ENCODE peak calls at places on chromosome 9, in ten cellular contexts. B is uterus, H is spleen, P is IMR-90, R is transverse colon, Q is lower leg skin, V is A549, K is right lobe of liver, E is Peyer's patch, W is HCT116. Y is an unnamed sample.

GRCh38 chr9:13090588-13090987 is 188.9 kb downstream of the MPDZ start:
- DNase-seq in B (no peak), H (no peak), P (no peak), R (no peak), Q (no peak), V (no peak), K (no peak), E (no peak), W (no peak), Y (no peak)

GRCh38 chr9:89612566-89613278 is 7.9 kb downstream of the GADD45G start:
- DNase-seq in B (no peak), H (no peak), P (no peak), R (no peak), Q (no peak), V (no peak), K (no peak), E (no peak), W (no peak), Y (no peak)

GRCh38 chr9:135762921-135763320 is 60.9 kb downstream of the KCNT1 start:
- DNase-seq in B (no peak), H (no peak), P (no peak), R (no peak), Q (no peak), V (no peak), K (no peak), E (no peak), W (no peak), Y (no peak)

GRCh38 chr9:136086951-136087740 is 7.9 kb downstream of the NACC2 start:
- DNase-seq in B (no peak), H (no peak), P (no peak), R (no peak), Q (no peak), V (no peak), K (no peak), E (peak), W (no peak), Y (no peak)

GRCh38 chr9:89669361-89669842 is 64.6 kb downstream of the GADD45G start:
- DNase-seq in B (no peak), H (no peak), P (no peak), R (no peak), Q (no peak), V (no peak), K (peak), E (no peak), W (no peak), Y (no peak)

GRCh38 chr9:70053864-70054263 is 10.2 kb downstream of the MAMDC2 start:
- DNase-seq in B (no peak), H (no peak), P (no peak), R (no peak), Q (no peak), V (no peak), K (no peak), E (no peak), W (peak), Y (peak)

GRCh38 chr9:75238311-75238976 is 150.1 kb downstream of the OSTF1 start:
- DNase-seq in B (no peak), H (no peak), P (peak), R (peak), Q (no peak), V (peak), K (peak), E (peak), W (peak), Y (peak)

GRCh38 chr9:70829591-70830265 is 291.7 kb downstream of the TRPM3 start:
- DNase-seq in B (no peak), H (no peak), P (no peak), R (no peak), Q (no peak), V (no peak), K (no peak), E (no peak), W (no peak), Y (no peak)

GRCh38 chr9:28073278-28073677 is 500.0 kb upstream of the C9orf72 start:
- DNase-seq in B (no peak), H (no peak), P (peak), R (no peak), Q (no peak), V (peak), K (peak), E (no peak), W (peak), Y (peak)

GRCh38 chr9:122797316-122798033 is 2.4 kb upstream of the OR1K1 start:
- DNase-seq in B (no peak), H (no peak), P (peak), R (no peak), Q (peak), V (no peak), K (no peak), E (no peak), W (no peak), Y (peak)

GRCh38 chr9:32940740-32941139 is 60.7 kb downstream of the APTX start:
- DNase-seq in B (no peak), H (no peak), P (no peak), R (no peak), Q (no peak), V (no peak), K (no peak), E (no peak), W (no peak), Y (no peak)

GRCh38 chr9:115369322-115369957 is 251.5 kb upstream of the TNC start:
- DNase-seq in B (no peak), H (no peak), P (peak), R (no peak), Q (no peak), V (no peak), K (no peak), E (no peak), W (no peak), Y (no peak)

GRCh38 chr9:34386656-34387055 is 10.0 kb upstream of the MYORG start:
- DNase-seq in B (no peak), H (no peak), P (no peak), R (no peak), Q (peak), V (no peak), K (peak), E (no peak), W (no peak), Y (no peak)

GRCh38 chr9:115034801-115035200 is 83.2 kb downstream of the TNC start:
- DNase-seq in B (no peak), H (no peak), P (peak), R (no peak), Q (no peak), V (no peak), K (no peak), E (no peak), W (no peak), Y (no peak)

GRCh38 chr9:20744046-20744630 is 60.1 kb downstream of the FOCAD start:
- DNase-seq in B (no peak), H (no peak), P (no peak), R (no peak), Q (no peak), V (no peak), K (no peak), E (no peak), W (no peak), Y (no peak)

GRCh38 chr9:129343697-129344375 is 165.8 kb upstream of the IER5L start:
- DNase-seq in B (peak), H (peak), P (no peak), R (peak), Q (peak), V (no peak), K (peak), E (peak), W (peak), Y (no peak)

GRCh38 chr9:34254141-34254913 is 74.7 kb downstream of the KIF24 start:
- DNase-seq in B (peak), H (no peak), P (peak), R (no peak), Q (peak), V (peak), K (no peak), E (no peak), W (peak), Y (peak)

DNA sequence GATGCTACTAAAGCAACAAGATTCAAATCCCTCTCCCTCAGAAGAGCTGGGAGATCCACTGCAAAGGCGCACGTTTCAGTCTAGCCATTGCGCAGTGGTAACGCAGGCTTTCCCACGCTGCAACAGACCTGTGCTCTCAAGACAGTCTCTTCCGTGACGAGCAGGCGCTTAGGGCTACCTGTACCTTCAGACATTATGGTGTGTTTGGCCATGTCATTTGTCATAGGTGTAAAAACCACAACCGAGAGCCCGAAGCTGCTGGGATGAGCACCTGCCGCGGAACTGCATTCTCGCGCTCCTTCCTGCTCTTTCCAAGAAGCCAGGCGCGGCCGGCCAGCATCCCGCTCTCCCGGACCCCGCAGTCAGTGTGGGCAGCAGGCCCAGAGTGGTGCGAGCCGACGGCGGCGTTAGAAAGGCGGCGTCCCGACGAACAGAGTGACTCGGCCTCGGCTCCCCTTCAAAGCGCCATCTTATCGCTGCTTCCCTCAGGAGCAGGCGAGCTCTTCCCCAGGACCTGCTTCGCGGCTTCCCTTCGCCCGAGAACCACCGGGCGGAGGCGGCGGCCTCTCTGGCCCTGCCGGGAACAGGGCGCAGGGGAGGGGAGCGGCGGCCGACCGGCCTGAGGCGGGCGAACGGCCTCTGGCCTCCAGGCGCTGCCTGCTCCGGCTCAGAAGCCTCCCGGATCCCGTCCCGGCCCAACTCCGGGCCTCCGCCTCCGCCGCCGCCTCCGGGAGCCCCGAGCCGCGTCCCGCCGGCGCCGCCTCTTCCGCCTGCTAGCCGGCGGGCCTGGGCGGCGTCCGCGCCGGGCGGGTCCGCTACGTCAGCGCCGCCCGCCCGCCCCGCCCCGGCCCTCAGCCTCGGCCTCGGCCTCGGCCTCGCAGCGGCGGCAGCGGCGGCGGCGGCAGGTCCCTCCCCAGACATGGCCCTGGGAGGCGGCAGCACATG is at the start of gene FAM120A:
- DNase-seq in B (peak), H (peak), P (peak), R (peak), Q (peak), V (peak), K (peak), E (peak), W (peak), Y (peak)
- TF ChIP-seq POLR2A in B (peak), H (no peak), P (peak), R (peak), Q (no peak), V (peak), K (peak), E (peak), W (peak), Y (peak)

DNA sequence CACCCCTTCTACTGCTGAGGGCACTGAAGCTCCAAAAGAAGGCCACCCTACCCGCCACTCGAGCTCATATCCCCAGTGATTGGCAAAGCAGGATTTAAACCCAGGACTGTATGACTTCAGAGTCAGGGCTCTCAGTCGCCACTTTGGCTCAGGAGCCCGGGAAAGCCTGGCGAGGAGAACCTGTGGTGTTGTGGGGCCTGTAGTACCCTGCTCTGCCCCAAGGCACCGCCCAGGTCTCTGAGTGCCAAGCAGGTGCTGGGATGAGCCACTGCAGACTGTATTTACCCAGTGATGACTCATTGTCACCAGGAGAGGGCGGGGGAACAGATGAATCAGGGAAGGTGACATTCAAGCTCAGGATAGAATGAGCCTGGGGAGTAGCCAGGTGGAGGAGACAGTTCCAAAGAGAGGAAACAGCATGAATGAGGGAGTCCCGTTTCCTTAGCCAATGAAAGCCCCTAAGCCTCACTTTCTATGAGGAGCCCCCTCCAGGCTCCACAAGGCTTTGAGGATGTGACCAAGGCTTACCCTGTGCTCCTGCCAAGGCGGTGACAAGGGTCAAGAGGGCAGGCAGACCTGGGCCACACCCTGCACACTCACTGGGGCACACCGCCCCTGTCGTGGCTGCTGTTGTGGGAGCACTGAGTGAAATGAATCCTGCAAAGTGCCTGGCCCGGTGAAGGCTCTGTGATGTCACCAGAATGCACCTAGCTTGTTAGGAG is 17.8 kb upstream of the DPM2 start:
- DNase-seq in B (no peak), H (no peak), P (peak), R (peak), Q (peak), V (peak), K (peak), E (peak), W (peak), Y (peak)
- TF ChIP-seq POLR2A in B (no peak), H (no peak), P (no peak), R (peak), Q (no peak), V (no peak), K (no peak), E (peak), W (no peak), Y (no peak)

GRCh38 chr9:120902824-120903608 is 23.6 kb downstream of the TRAF1 start:
- DNase-seq in B (no peak), H (no peak), P (no peak), R (no peak), Q (peak), V (no peak), K (no peak), E (no peak), W (no peak), Y (no peak)
- TF ChIP-seq POLR2A in B (no peak), H (no peak), P (no peak), R (no peak), Q (no peak), V (no peak), K (no peak), E (no peak), W (no peak), Y (no peak)

DNA sequence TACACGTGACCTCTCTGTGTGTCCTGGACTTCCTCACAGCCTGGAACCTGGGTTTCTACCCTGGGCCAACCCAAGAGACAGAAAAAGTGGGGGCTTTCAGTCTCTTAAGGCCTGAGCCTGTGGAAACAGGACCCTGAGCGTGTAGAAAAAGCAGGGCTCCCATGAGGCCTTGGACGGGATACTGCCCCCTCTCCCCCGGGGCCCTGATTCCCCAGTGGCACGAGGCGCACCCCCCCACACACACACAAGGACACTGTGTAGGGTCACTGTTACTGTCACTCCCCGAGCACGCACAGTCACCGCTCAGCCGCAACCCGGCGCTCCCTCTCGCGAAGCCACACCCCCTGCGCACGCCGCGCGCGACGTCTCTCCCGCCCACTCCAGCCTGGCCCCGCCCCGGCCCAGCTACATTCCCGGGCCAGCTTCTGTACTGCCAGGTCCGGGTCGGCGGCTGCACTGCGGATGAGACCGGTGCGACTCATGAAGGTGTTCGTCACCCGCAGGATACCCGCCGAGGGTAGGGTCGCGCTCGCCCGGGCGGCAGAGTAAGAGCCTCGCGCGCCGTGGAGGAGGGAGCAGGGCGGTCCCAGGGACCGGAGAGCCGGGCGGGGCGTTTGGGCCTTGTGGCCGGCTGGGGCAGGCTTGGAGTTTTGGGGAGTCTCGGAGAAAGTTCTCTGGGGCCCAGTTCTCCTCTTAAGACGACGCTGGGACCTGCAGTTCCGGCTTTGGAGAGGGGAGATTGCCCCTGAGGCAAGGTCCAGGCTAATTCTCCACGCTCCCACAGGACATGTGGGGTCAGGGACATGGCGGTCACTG is at the start of gene GRHPR:
- DNase-seq in B (peak), H (peak), P (peak), R (peak), Q (peak), V (peak), K (peak), E (peak), W (peak), Y (peak)
- TF ChIP-seq POLR2A in B (peak), H (peak), P (peak), R (peak), Q (no peak), V (peak), K (peak), E (peak), W (peak), Y (peak)